ENCODE peak calls at places on chromosomes 1 and 21, in five cellular contexts. One of them, this sample, is unnamed.

GRCh38 chr21:34528131-34528561 is 16.1 kb upstream of the KCNE1 start:
- DNase-seq in HEK293T: no peak
- DNase-seq in H1: no peak
- DNase-seq in GM12878: no peak
- DNase-seq in HepG2: no peak
- DNase-seq in this sample: no peak

GRCh38 chr21:44375281-44375651 is 21.8 kb downstream of the TRPM2 start:
- DNase-seq in HEK293T: no peak
- DNase-seq in H1: no peak
- DNase-seq in GM12878: no peak
- DNase-seq in HepG2: no peak
- DNase-seq in this sample: no peak

GRCh38 chr1:180424848-180425457 is 77.4 kb downstream of the ACBD6 start:
- DNase-seq in HEK293T: peak
- DNase-seq in H1: no peak
- DNase-seq in GM12878: peak
- DNase-seq in HepG2: no peak
- DNase-seq in this sample: peak

GRCh38 chr21:44761011-44761729 is 40.5 kb downstream of the UBE2G2 start:
- DNase-seq in HEK293T: peak
- DNase-seq in H1: no peak
- DNase-seq in GM12878: no peak
- DNase-seq in HepG2: peak
- DNase-seq in this sample: no peak

GRCh38 chr1:86990826-86991225 is 76.4 kb downstream of the HS2ST1 start:
- DNase-seq in HEK293T: no peak
- DNase-seq in H1: no peak
- DNase-seq in GM12878: no peak
- DNase-seq in HepG2: no peak
- DNase-seq in this sample: no peak

GRCh38 chr1:200342511-200343400 is 67.1 kb downstream of the ZNF281 start:
- DNase-seq in HEK293T: no peak
- DNase-seq in H1: no peak
- DNase-seq in GM12878: no peak
- DNase-seq in HepG2: no peak
- DNase-seq in this sample: no peak

GRCh38 chr1:73800376-73800775 is 397.6 kb downstream of the LRRIQ3 start:
- DNase-seq in HEK293T: no peak
- DNase-seq in H1: no peak
- DNase-seq in GM12878: no peak
- DNase-seq in HepG2: no peak
- DNase-seq in this sample: no peak

GRCh38 chr1:216221260-216221700 is 202.0 kb downstream of the USH2A start:
- DNase-seq in HEK293T: peak
- DNase-seq in H1: peak
- DNase-seq in GM12878: peak
- DNase-seq in HepG2: peak
- DNase-seq in this sample: peak

GRCh38 chr1:200410566-200410878 is 686 bp upstream of the ZNF281 start:
- DNase-seq in HEK293T: no peak
- DNase-seq in H1: no peak
- DNase-seq in GM12878: no peak
- DNase-seq in HepG2: no peak
- DNase-seq in this sample: peak

GRCh38 chr21:37074195-37074510 is 1.1 kb downstream of the TTC3 start:
- DNase-seq in HEK293T: peak
- DNase-seq in H1: no peak
- DNase-seq in GM12878: no peak
- DNase-seq in HepG2: no peak
- DNase-seq in this sample: no peak

GRCh38 chr1:88984553-88984945 is 7.9 kb downstream of the KYAT3 start:
- DNase-seq in HEK293T: no peak
- DNase-seq in H1: no peak
- DNase-seq in GM12878: no peak
- DNase-seq in HepG2: no peak
- DNase-seq in this sample: no peak

GRCh38 chr1:56516539-56517252 is 62.7 kb downstream of the PLPP3 start:
- DNase-seq in HEK293T: no peak
- DNase-seq in H1: no peak
- DNase-seq in GM12878: peak
- DNase-seq in HepG2: no peak
- DNase-seq in this sample: no peak

GRCh38 chr1:209873067-209873810 is 45.5 kb downstream of the UTP25 start:
- DNase-seq in HEK293T: no peak
- DNase-seq in H1: no peak
- DNase-seq in GM12878: no peak
- DNase-seq in HepG2: no peak
- DNase-seq in this sample: no peak

GRCh38 chr1:11938722-11939526 is 4.4 kb downstream of the PLOD1 start:
- DNase-seq in HEK293T: no peak
- DNase-seq in H1: no peak
- DNase-seq in GM12878: no peak
- DNase-seq in HepG2: no peak
- DNase-seq in this sample: no peak

GRCh38 chr1:65170511-65171142 is 22.6 kb downstream of the AK4 start:
- DNase-seq in HEK293T: no peak
- DNase-seq in H1: no peak
- DNase-seq in GM12878: no peak
- DNase-seq in HepG2: no peak
- DNase-seq in this sample: no peak

GRCh38 chr1:150017206-150017750 is 6.8 kb upstream of the OTUD7B start:
- DNase-seq in HEK293T: no peak
- DNase-seq in H1: peak
- DNase-seq in GM12878: no peak
- DNase-seq in HepG2: no peak
- DNase-seq in this sample: peak

GRCh38 chr1:4549933-4550332 is 104.5 kb upstream of the AJAP1 start:
- DNase-seq in HEK293T: no peak
- DNase-seq in H1: no peak
- DNase-seq in GM12878: no peak
- DNase-seq in HepG2: no peak
- DNase-seq in this sample: peak

GRCh38 chr1:118949317-118949716 is 38.8 kb downstream of the TBX15 start:
- DNase-seq in HEK293T: no peak
- DNase-seq in H1: no peak
- DNase-seq in GM12878: no peak
- DNase-seq in HepG2: no peak
- DNase-seq in this sample: no peak

GRCh38 chr1:232137066-232137465 is 492.9 kb downstream of the SIPA1L2 start:
- DNase-seq in HEK293T: no peak
- DNase-seq in H1: no peak
- DNase-seq in GM12878: no peak
- DNase-seq in HepG2: no peak
- DNase-seq in this sample: no peak

GRCh38 chr21:45098867-45099266 is 24.5 kb downstream of the ADARB1 start:
- DNase-seq in HEK293T: peak
- DNase-seq in H1: no peak
- DNase-seq in GM12878: no peak
- DNase-seq in HepG2: peak
- DNase-seq in this sample: no peak

GRCh38 chr1:81349194-81349965 is 451.4 kb upstream of the ADGRL2 start:
- DNase-seq in HEK293T: no peak
- DNase-seq in H1: peak
- DNase-seq in GM12878: no peak
- DNase-seq in HepG2: no peak
- DNase-seq in this sample: peak

GRCh38 chr1:170520601-170521000 is 11.4 kb upstream of the GORAB start:
- DNase-seq in HEK293T: no peak
- DNase-seq in H1: no peak
- DNase-seq in GM12878: no peak
- DNase-seq in HepG2: no peak
- DNase-seq in this sample: no peak

GRCh38 chr21:37508341-37508740 is 141.8 kb downstream of the DYRK1A start:
- DNase-seq in HEK293T: no peak
- DNase-seq in H1: no peak
- DNase-seq in GM12878: no peak
- DNase-seq in HepG2: no peak
- DNase-seq in this sample: no peak

GRCh38 chr1:160807738-160808137 is 11.8 kb downstream of the LY9 start:
- DNase-seq in HEK293T: no peak
- DNase-seq in H1: no peak
- DNase-seq in GM12878: no peak
- DNase-seq in HepG2: no peak
- DNase-seq in this sample: no peak

GRCh38 chr1:27658951-27659496 is 13.0 kb downstream of the IFI6 start:
- DNase-seq in HEK293T: no peak
- DNase-seq in H1: no peak
- DNase-seq in GM12878: peak
- DNase-seq in HepG2: no peak
- DNase-seq in this sample: no peak

GRCh38 chr1:23029337-23029736 is 10.1 kb downstream of the KDM1A start:
- DNase-seq in HEK293T: no peak
- DNase-seq in H1: no peak
- DNase-seq in GM12878: no peak
- DNase-seq in HepG2: no peak
- DNase-seq in this sample: no peak

GRCh38 chr1:60924964-60925798 is 157.2 kb upstream of the NFIA start:
- DNase-seq in HEK293T: no peak
- DNase-seq in H1: no peak
- DNase-seq in GM12878: no peak
- DNase-seq in HepG2: no peak
- DNase-seq in this sample: no peak

GRCh38 chr1:74199504-74199903 is 1.5 kb downstream of the FPGT start:
- DNase-seq in HEK293T: no peak
- DNase-seq in H1: no peak
- DNase-seq in GM12878: no peak
- DNase-seq in HepG2: no peak
- DNase-seq in this sample: no peak

GRCh38 chr21:43343992-43344886 is 82.7 kb downstream of the SIK1 start:
- DNase-seq in HEK293T: no peak
- DNase-seq in H1: no peak
- DNase-seq in GM12878: no peak
- DNase-seq in HepG2: no peak
- DNase-seq in this sample: no peak

GRCh38 chr1:240201931-240202330 is 110.2 kb downstream of the FMN2 start:
- DNase-seq in HEK293T: no peak
- DNase-seq in H1: no peak
- DNase-seq in GM12878: no peak
- DNase-seq in HepG2: no peak
- DNase-seq in this sample: no peak

GRCh38 chr1:12490547-12491142 is 127.4 kb downstream of the DHRS3 start:
- DNase-seq in HEK293T: no peak
- DNase-seq in H1: no peak
- DNase-seq in GM12878: no peak
- DNase-seq in HepG2: no peak
- DNase-seq in this sample: no peak

GRCh38 chr1:33455537-33456301 is 16.7 kb upstream of the ZSCAN20 start:
- DNase-seq in HEK293T: peak
- DNase-seq in H1: no peak
- DNase-seq in GM12878: no peak
- DNase-seq in HepG2: peak
- DNase-seq in this sample: peak

GRCh38 chr1:153617677-153618076 is 1.6 kb upstream of the S100A14 start:
- DNase-seq in HEK293T: no peak
- DNase-seq in H1: peak
- DNase-seq in GM12878: no peak
- DNase-seq in HepG2: no peak
- DNase-seq in this sample: no peak

GRCh38 chr1:25795955-25796806 is 3.8 kb upstream of the SELENON start:
- DNase-seq in HEK293T: no peak
- DNase-seq in H1: no peak
- DNase-seq in GM12878: no peak
- DNase-seq in HepG2: no peak
- DNase-seq in this sample: no peak

GRCh38 chr1:199403421-199404116 is 623.9 kb upstream of the NR5A2 start:
- DNase-seq in HEK293T: no peak
- DNase-seq in H1: no peak
- DNase-seq in GM12878: no peak
- DNase-seq in HepG2: no peak
- DNase-seq in this sample: no peak

GRCh38 chr1:44819594-44820327 is 11.4 kb downstream of the BTBD19 start:
- DNase-seq in HEK293T: peak
- DNase-seq in H1: peak
- DNase-seq in GM12878: peak
- DNase-seq in HepG2: peak
- DNase-seq in this sample: peak

GRCh38 chr1:173545688-173546087 is 57.2 kb downstream of the SLC9C2 start:
- DNase-seq in HEK293T: no peak
- DNase-seq in H1: no peak
- DNase-seq in GM12878: no peak
- DNase-seq in HepG2: no peak
- DNase-seq in this sample: no peak

GRCh38 chr1:154304664-154305337 is 16.1 kb upstream of the AQP10 start:
- DNase-seq in HEK293T: no peak
- DNase-seq in H1: no peak
- DNase-seq in GM12878: no peak
- DNase-seq in HepG2: peak
- DNase-seq in this sample: no peak

GRCh38 chr21:14889080-14889805 is 175.6 kb downstream of the NRIP1 start:
- DNase-seq in HEK293T: no peak
- DNase-seq in H1: no peak
- DNase-seq in GM12878: no peak
- DNase-seq in HepG2: peak
- DNase-seq in this sample: no peak

GRCh38 chr1:20308569-20308968 is 17.9 kb downstream of the VWA5B1 start:
- DNase-seq in HEK293T: no peak
- DNase-seq in H1: no peak
- DNase-seq in GM12878: no peak
- DNase-seq in HepG2: no peak
- DNase-seq in this sample: no peak
- TF ChIP-seq SUZ12 in HEK293T: no peak
- TF ChIP-seq SUZ12 in H1: no peak
- TF ChIP-seq SUZ12 in GM12878: no peak
- TF ChIP-seq SUZ12 in HepG2: no peak
- TF ChIP-seq SUZ12 in this sample: no peak

DNA sequence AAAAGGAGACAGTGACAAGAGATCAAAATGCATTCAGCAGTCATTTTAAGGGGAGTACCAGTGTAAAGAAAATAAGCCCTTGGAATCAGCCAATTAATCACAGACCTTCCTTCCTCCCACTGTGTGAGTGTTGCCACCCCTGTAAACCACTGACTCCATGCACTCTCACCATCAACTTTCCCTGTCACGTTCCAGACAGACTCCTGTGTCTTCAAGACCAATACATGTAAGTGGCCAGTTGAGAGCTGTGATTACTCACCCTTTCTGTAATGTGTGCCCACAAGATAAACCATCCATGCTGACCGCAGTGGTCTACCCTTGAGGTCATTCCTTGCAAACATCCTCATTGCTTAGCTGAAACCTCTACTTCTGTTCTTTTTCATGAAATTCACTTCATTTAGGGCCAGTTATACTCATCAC is 135.9 kb upstream of the HOOK1 start:
- DNase-seq in HEK293T: peak
- DNase-seq in H1: no peak
- DNase-seq in GM12878: no peak
- DNase-seq in HepG2: no peak
- DNase-seq in this sample: no peak
- TF ChIP-seq SUZ12 in HEK293T: no peak
- TF ChIP-seq SUZ12 in H1: no peak
- TF ChIP-seq SUZ12 in GM12878: no peak
- TF ChIP-seq SUZ12 in HepG2: no peak
- TF ChIP-seq SUZ12 in this sample: no peak

GRCh38 chr1:63752176-63752575 is 21.6 kb upstream of the ROR1 start:
- DNase-seq in HEK293T: no peak
- DNase-seq in H1: no peak
- DNase-seq in GM12878: no peak
- DNase-seq in HepG2: no peak
- DNase-seq in this sample: no peak
- TF ChIP-seq SUZ12 in HEK293T: no peak
- TF ChIP-seq SUZ12 in H1: no peak
- TF ChIP-seq SUZ12 in GM12878: no peak
- TF ChIP-seq SUZ12 in HepG2: no peak
- TF ChIP-seq SUZ12 in this sample: no peak

GRCh38 chr1:41580021-41580420 is 95.5 kb upstream of the EDN2 start:
- DNase-seq in HEK293T: no peak
- DNase-seq in H1: no peak
- DNase-seq in GM12878: no peak
- DNase-seq in HepG2: no peak
- DNase-seq in this sample: no peak
- TF ChIP-seq SUZ12 in HEK293T: no peak
- TF ChIP-seq SUZ12 in H1: no peak
- TF ChIP-seq SUZ12 in GM12878: no peak
- TF ChIP-seq SUZ12 in HepG2: no peak
- TF ChIP-seq SUZ12 in this sample: no peak

This sample was measured in NT2/D1.